ENCODE peak calls at places on chromosomes 16 and 17, in four cellular contexts. M is K562, W is HepG2, T is WTC11. U is an unnamed sample.

GRCh38 chr17:65434251-65434650 is 127.2 kb downstream of the AXIN2 start:
- DNase-seq in W (no peak), T (no peak), M (no peak), U (no peak)

GRCh38 chr16:55543470-55543869 is 23.0 kb upstream of the CAPNS2 start:
- DNase-seq in W (peak), T (no peak), M (no peak), U (no peak)

GRCh38 chr17:41116292-41116691 is 1.9 kb downstream of the KRTAP4-11 start:
- DNase-seq in T (no peak), W (no peak), M (no peak), U (no peak)

GRCh38 chr17:17819561-17819995 is 17.2 kb downstream of the SREBF1 start:
- DNase-seq in W (peak), M (peak), T (no peak), U (no peak)

GRCh38 chr16:89308391-89309333 is 91.2 kb downstream of the ZNF778 start:
- DNase-seq in W (no peak), M (peak), T (peak), U (peak)

GRCh38 chr16:566475-567361 is at the start of gene NHLRC4:
- DNase-seq in T (peak), M (peak), W (peak), U (peak)

GRCh38 chr17:68627956-68628355 is 26.8 kb upstream of the FAM20A start:
- DNase-seq in W (no peak), M (no peak), T (no peak), U (no peak)

GRCh38 chr16:13982446-13982845 is 62.5 kb downstream of the ERCC4 start:
- DNase-seq in M (no peak), T (no peak), W (no peak), U (no peak)

GRCh38 chr17:17144061-17144460 is 62.1 kb downstream of the PLD6 start:
- DNase-seq in T (no peak), M (no peak), W (no peak), U (no peak)

GRCh38 chr16:57283214-57283955 is 1.1 kb downstream of the PLLP start:
- DNase-seq in W (no peak), T (peak), M (no peak), U (no peak)

GRCh38 chr17:42843358-42843934 is 934 bp upstream of the AOC2 start:
- DNase-seq in W (peak), T (peak), M (peak), U (peak)

GRCh38 chr17:35660902-35661301 is 70.5 kb upstream of the RASL10B start:
- DNase-seq in W (no peak), T (no peak), M (no peak), U (no peak)

GRCh38 chr16:24036614-24037013 is 200.8 kb downstream of the PRKCB start:
- DNase-seq in M (peak), T (peak), W (peak), U (peak)

GRCh38 chr16:88305176-88305575 is 77.6 kb upstream of the ZNF469 start:
- DNase-seq in T (no peak), W (no peak), M (no peak), U (no peak)

GRCh38 chr16:88303405-88303804 is 79.4 kb upstream of the ZNF469 start:
- DNase-seq in T (no peak), M (no peak), W (no peak), U (no peak)

GRCh38 chr16:88302666-88303065 is 80.1 kb upstream of the ZNF469 start:
- DNase-seq in W (no peak), M (no peak), T (no peak), U (no peak)

GRCh38 chr16:88306411-88306810 is 76.3 kb upstream of the ZNF469 start:
- DNase-seq in W (no peak), T (no peak), M (no peak), U (no peak)

GRCh38 chr16:88303890-88304819 is 78.6 kb upstream of the ZNF469 start:
- DNase-seq in M (peak), W (peak), T (no peak), U (no peak)
- TF ChIP-seq ELF4 in M (no peak), W (no peak), T (no peak), U (no peak)

GRCh38 chr16:47725188-47725695 is 264.1 kb downstream of the PHKB start:
- DNase-seq in M (no peak), T (no peak), W (no peak), U (no peak)
- TF ChIP-seq ELF4 in M (no peak), T (no peak), W (no peak), U (no peak)

GRCh38 chr16:73215482-73216377 is 167.8 kb upstream of the ZFHX3 start:
- DNase-seq in W (no peak), M (no peak), T (no peak), U (no peak)
- TF ChIP-seq ELF4 in W (no peak), M (no peak), T (no peak), U (no peak)

DNA sequence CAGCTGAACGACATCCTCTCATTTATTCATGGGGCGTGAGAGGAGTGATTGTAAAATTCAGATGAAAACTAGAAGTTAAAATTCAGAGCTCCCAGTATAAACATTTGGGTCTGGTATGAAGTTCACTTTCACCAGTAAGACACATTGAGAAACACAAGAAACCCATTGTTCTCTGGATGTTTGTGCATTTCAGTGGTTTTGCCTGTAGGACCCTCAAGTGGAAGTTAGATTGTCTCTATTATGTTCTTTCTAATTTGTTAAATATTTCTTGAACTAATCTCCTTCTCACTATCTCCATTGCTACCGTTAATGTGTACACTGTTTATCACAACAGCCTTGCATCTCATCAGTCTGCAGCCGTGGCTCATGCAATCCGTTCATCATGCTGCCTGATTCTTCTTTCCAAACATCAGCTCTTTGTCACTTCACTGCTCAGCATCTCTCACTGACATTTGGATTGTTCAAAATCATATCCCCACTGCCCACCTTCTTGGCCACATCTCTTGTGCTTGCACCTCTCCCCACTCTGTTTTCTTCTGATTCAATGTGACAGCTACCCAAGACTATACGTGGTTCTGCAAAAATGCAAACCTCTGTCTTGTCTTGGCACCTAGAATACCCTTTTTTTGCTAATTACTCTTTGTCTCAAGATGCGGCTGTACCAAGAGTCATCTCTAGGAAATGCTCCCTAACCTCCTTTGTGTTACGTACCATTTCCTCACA is 49.5 kb downstream of the HLF start:
- DNase-seq in M (no peak), T (no peak), W (no peak), U (no peak)
- TF ChIP-seq ELF4 in M (no peak), T (no peak), W (no peak), U (no peak)

GRCh38 chr16:85274501-85274900 is 162.2 kb upstream of the CIBAR2 start:
- DNase-seq in M (no peak), T (no peak), W (no peak), U (no peak)
- TF ChIP-seq ELF4 in M (no peak), T (no peak), W (no peak), U (no peak)

DNA sequence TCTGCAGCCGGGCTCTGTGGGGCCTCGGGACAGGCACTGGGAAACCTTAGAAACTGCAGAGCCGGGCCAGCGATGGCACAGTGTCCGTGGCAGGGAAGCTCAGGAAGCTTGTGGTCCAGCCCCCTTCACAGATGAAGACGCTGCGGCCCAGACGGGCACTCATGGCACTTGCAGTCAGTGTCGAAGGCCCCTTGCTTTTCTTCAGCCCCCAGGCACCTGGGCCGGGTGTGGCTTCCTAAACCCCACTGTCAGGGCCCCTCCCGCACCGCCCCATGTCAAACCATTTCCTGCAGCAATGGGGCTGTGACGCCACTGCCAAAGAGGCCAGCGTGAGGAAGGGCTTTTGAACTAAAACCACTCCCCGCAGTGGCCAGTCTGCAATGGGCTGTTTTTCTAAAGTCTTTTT is 164.0 kb downstream of the LAT start:
- DNase-seq in T (no peak), W (no peak), M (no peak), U (no peak)
- TF ChIP-seq ELF4 in T (no peak), W (no peak), M (no peak), U (no peak)

DNA sequence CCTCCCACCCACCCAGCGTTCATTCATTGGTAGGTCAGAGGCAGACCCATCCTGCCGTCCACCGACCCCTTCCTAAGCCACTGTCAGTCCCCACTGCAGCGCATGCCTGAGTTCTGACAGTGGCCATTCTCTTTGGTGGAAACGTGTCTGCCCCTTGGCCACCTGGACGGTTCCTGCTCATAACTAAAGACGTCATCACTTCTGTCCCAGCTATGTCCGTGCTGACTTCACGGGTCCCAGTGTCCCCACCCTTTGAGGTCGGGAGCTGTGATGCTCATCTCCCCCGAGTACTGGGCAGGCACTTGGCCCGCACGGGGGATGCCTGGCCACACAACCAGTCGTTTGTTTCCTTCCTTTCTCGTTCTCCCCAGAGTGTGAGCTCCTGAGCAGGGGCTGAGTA is 267.1 kb downstream of the C16orf95 start:
- DNase-seq in W (no peak), T (no peak), M (no peak), U (no peak)
- TF ChIP-seq ELF4 in W (no peak), T (no peak), M (no peak), U (no peak)

U was measured in HEK293T.